ENCODE peak calls at places on chromosome 12, in eight cellular contexts. T is esophagus muscularis mucosa; Z is astrocyte; Y is CD4-positive, CD25-positive, alpha-beta regulatory T cell; H is tibial nerve; J is PC-3; O is effector memory CD4-positive, alpha-beta T cell; G is stomach. S is an unnamed sample. For H3K27me3, the result is how much of the 10 kb centered on the place peaks cover.

GRCh38 chr12:51442324-51442723 is 17.7 kb downstream of the SLC4A8 start:
- DNase-seq in T (no peak), Z (peak), Y (no peak), H (no peak), J (no peak), O (no peak), G (no peak), S (no peak)

GRCh38 chr12:47095446-47096236 is 15.9 kb upstream of the AMIGO2 start:
- DNase-seq in T (no peak), Z (peak), Y (no peak), H (no peak), J (peak), O (no peak), G (no peak), S (no peak)

GRCh38 chr12:16347391-16348298 is at the start of gene MGST1:
- DNase-seq in T (no peak), Z (peak), Y (no peak), H (peak), J (peak), O (no peak), G (peak), S (peak)

GRCh38 chr12:128856035-128856790 is 2.9 kb downstream of the GLT1D1 start:
- DNase-seq in T (no peak), Z (no peak), Y (no peak), H (no peak), J (no peak), O (no peak), G (no peak), S (peak)

GRCh38 chr12:6158749-6159148 is 34.3 kb upstream of the VWF start:
- DNase-seq in T (no peak), Z (no peak), Y (no peak), H (no peak), J (no peak), O (no peak), G (no peak), S (no peak)

GRCh38 chr12:42862055-42862454 is 272.5 kb upstream of the PRICKLE1 start:
- DNase-seq in T (no peak), Z (peak), Y (no peak), H (no peak), J (peak), O (no peak), G (no peak), S (no peak)

GRCh38 chr12:66861157-66861750 is 182.4 kb upstream of the GRIP1 start:
- DNase-seq in T (no peak), Z (peak), Y (peak), H (peak), J (peak), O (peak), G (peak), S (peak)

GRCh38 chr12:32788405-32788804 is 32.7 kb upstream of the YARS2 start:
- DNase-seq in T (no peak), Z (no peak), Y (no peak), H (no peak), J (no peak), O (no peak), G (no peak), S (no peak)

GRCh38 chr12:76587428-76588178 is 28.0 kb upstream of the OSBPL8 start:
- DNase-seq in T (no peak), Z (no peak), Y (no peak), H (no peak), J (no peak), O (no peak), G (no peak), S (no peak)

GRCh38 chr12:123971449-123971769 is 1.2 kb downstream of the CCDC92 start:
- DNase-seq in T (no peak), Z (no peak), Y (no peak), H (no peak), J (no peak), O (no peak), G (no peak), S (no peak)

GRCh38 chr12:93825501-93825888 is 148.3 kb downstream of the CRADD start:
- DNase-seq in T (no peak), Z (no peak), Y (no peak), H (no peak), J (no peak), O (no peak), G (no peak), S (no peak)

GRCh38 chr12:63086149-63086915 is 64.7 kb downstream of the AVPR1A start:
- DNase-seq in T (no peak), Z (no peak), Y (no peak), H (no peak), J (no peak), O (no peak), G (peak), S (no peak)

GRCh38 chr12:49818241-49818640 is 10.0 kb downstream of the NCKAP5L start:
- DNase-seq in T (no peak), Z (no peak), Y (no peak), H (no peak), J (no peak), O (no peak), G (no peak), S (no peak)

GRCh38 chr12:94571556-94571955 is 78.8 kb downstream of the TMCC3 start:
- DNase-seq in T (no peak), Z (peak), Y (no peak), H (no peak), J (peak), O (no peak), G (peak), S (peak)

GRCh38 chr12:77946541-77947021 is 115.9 kb downstream of the NAV3 start:
- DNase-seq in T (no peak), Z (peak), Y (no peak), H (no peak), J (no peak), O (no peak), G (no peak), S (no peak)

GRCh38 chr12:121248611-121249010 is 38.7 kb downstream of the P2RX4 start:
- DNase-seq in T (no peak), Z (no peak), Y (no peak), H (no peak), J (no peak), O (no peak), G (peak), S (no peak)

GRCh38 chr12:21248679-21249078 is 86.0 kb downstream of the SLCO1A2 start:
- DNase-seq in T (no peak), Z (no peak), Y (peak), H (no peak), J (peak), O (no peak), G (no peak), S (no peak)

GRCh38 chr12:15534322-15534721 is 212.0 kb downstream of the PTPRO start:
- DNase-seq in T (no peak), Z (no peak), Y (peak), H (no peak), J (no peak), O (no peak), G (no peak), S (no peak)

GRCh38 chr12:29726741-29727348 is 56.9 kb downstream of the TMTC1 start:
- DNase-seq in T (no peak), Z (no peak), Y (no peak), H (no peak), J (no peak), O (no peak), G (no peak), S (no peak)

GRCh38 chr12:29725587-29726320 is 58.0 kb downstream of the TMTC1 start:
- DNase-seq in T (no peak), Z (peak), Y (no peak), H (peak), J (no peak), O (no peak), G (no peak), S (no peak)

GRCh38 chr12:29728033-29728432 is 55.7 kb downstream of the TMTC1 start:
- DNase-seq in T (no peak), Z (no peak), Y (no peak), H (no peak), J (no peak), O (no peak), G (no peak), S (no peak)

GRCh38 chr12:29722164-29722563 is 61.6 kb downstream of the TMTC1 start:
- DNase-seq in T (no peak), Z (no peak), Y (no peak), H (no peak), J (no peak), O (no peak), G (no peak), S (no peak)

DNA sequence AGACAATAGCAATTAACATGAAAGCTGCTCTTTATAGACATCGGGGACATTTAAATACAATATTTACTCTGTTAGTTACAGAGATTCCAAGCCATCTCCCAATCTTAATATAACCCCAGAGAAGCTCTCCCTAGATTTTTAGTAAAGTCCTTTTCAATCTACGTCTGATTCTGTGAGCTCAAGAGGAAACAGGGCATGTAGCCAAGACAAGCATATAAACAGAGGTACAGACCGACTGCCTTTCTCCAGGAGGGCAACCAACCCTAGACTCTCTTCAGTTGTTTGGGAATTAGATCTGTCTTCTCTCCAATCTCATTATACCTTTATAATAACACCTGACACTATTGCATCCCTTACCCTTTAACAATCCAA is 57.4 kb downstream of the TMTC1 start:
- DNase-seq in T (no peak), Z (peak), Y (no peak), H (no peak), J (no peak), O (no peak), G (no peak), S (no peak)
- H3K4me3 ChIP-seq in T (peak), Z (no peak), Y (no peak), H (no peak), J (no peak), O (no peak), G (no peak), S (no peak)

DNA sequence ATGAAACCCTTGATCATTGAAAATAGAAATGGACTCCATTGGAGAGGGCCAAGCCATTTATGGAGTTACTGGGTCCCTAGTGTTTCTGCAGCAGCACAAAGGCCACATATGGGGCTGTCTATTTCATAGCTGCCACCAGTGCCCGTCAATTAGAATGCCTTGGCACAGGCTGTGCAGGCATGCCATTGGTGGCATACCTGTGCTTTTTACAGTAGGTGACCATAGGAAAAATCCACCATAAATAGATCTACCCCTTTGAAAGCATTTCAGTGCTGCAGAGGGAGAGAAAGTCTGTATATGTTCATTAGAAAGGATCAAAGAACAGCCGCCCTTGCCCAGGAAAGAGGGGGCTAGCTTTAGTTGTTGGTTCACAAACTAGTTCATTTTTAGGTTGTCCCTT is 13.1 kb downstream of the MYBPC1 start:
- DNase-seq in T (no peak), Z (no peak), Y (no peak), H (no peak), J (no peak), O (no peak), G (peak), S (no peak)
- H3K27ac ChIP-seq in T (no peak), Z (no peak), Y (no peak), H (no peak), J (no peak), O (no peak), G (peak), S (no peak)

DNA sequence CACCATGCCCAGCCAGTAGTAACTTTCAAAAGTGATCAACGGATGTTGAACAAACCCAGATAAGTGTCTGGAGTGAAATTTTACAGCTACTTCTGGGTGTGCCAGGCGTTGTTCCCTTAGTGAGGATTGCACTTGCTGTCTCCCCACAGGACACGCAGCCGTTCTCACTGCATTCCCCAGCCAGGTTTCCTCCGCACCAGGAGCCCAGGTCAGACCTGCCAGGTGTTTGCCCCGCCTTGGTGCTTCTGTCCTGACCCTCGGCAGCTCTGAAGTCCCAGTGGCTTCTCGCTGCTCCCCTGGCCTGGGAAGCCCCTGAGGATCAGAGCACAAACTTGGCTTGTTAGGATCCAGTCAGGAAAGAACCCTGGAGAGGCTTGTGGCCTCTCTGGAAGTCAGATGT is 36.2 kb downstream of the MMAB start:
- DNase-seq in T (no peak), Z (no peak), Y (no peak), H (no peak), J (no peak), O (no peak), G (no peak), S (no peak)
- H3K27me3 ChIP-seq in T (under half), Z (under half), Y (under half), H (under half), J (under half), O (under half), G (under half), S (under half)

GRCh38 chr12:1605129-1606020 is 11.0 kb upstream of the FBXL14 start:
- DNase-seq in T (no peak), Z (peak), Y (peak), H (peak), J (peak), O (peak), G (peak), S (peak)

GRCh38 chr12:1606021-1606622 is 11.7 kb upstream of the FBXL14 start:
- DNase-seq in T (peak), Z (peak), Y (no peak), H (peak), J (peak), O (peak), G (peak), S (peak)

GRCh38 chr12:1610072-1610643 is 15.8 kb upstream of the FBXL14 start:
- DNase-seq in T (no peak), Z (no peak), Y (no peak), H (no peak), J (no peak), O (no peak), G (no peak), S (no peak)

GRCh38 chr12:1608783-1609119 is 14.4 kb upstream of the FBXL14 start:
- DNase-seq in T (no peak), Z (no peak), Y (no peak), H (no peak), J (no peak), O (no peak), G (no peak), S (no peak)

GRCh38 chr12:1607940-1608782 is 13.8 kb upstream of the FBXL14 start:
- DNase-seq in T (no peak), Z (no peak), Y (no peak), H (no peak), J (no peak), O (no peak), G (no peak), S (no peak)
- H3K4me3 ChIP-seq in T (no peak), Z (no peak), Y (no peak), H (no peak), J (no peak), O (no peak), G (no peak), S (no peak)

DNA sequence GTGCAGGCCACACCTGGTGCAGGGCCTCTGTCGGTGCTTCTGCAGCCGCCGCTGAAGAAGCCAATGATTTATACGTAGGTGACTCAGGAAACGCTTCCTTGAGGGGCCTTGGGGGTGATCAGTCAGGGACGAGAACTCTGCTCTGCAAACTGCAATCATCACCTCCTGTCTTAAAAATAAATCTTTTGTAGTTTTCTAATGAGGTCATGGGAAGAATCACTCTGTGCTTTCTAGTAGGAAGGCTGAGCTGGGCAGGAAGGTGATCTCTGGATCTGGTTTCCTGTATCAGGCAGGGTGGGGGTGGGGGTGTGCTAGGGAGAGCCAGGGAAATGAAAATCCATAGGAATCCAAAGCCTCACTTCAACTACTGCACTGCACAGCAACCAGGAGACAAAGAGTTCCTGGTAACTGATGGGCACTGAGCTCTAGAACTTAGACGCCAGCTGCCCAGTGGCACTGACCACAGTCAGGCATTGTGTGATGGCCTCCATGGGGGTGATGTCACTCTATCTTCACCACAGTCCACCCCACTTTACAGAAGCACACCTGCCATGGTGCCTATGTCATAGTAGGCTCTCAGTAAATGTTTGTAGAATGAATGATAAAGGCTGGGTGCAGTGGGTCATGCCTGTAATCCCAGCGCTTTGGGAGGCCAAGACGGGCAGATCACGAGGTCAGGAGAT is 292.4 kb upstream of the PWP1 start:
- DNase-seq in T (no peak), Z (no peak), Y (peak), H (no peak), J (no peak), O (no peak), G (no peak), S (no peak)
- H3K27ac ChIP-seq in T (no peak), Z (no peak), Y (no peak), H (no peak), J (no peak), O (no peak), G (no peak), S (no peak)